ENCODE peak calls at places on chromosomes 12 and 14, in ten cellular contexts. Q is stimulated activated CD4-positive, alpha-beta T cell treated with anti-CD3 and anti-CD28 coated beads, Interleukin-4, amount 100 ng/mL, for 1 hour; T is putamen; Z is NCI-H510A; O is OCI-M1; B is cerebellum; G is effector memory CD8-positive, alpha-beta T cell; X is stimulated activated CD8-positive, alpha-beta memory T cell treated with anti-CD3 and anti-CD28 coated beads, Interleukin-7, amount 100 ng/mL, for 1 hour; Y is left colon; F is GM23248. R is an unnamed sample.

GRCh38 chr12:18403182-18403581 is 141.9 kb downstream of the PIK3C2G start:
- DNase-seq in X (no peak), B (no peak), Y (no peak), O (no peak), G (no peak), T (peak), Z (no peak), Q (no peak), F (peak), R (no peak)

GRCh38 chr14:32286602-32287001 is 42.5 kb upstream of the AKAP6 start:
- DNase-seq in T (no peak), F (no peak), X (no peak), O (peak), B (no peak), Q (no peak), Y (no peak), G (no peak), Z (no peak), R (no peak)

GRCh38 chr12:108237272-108237671 is 101.8 kb downstream of the CMKLR1 start:
- DNase-seq in Y (no peak), X (no peak), Z (no peak), Q (no peak), T (no peak), G (no peak), B (no peak), O (peak), F (no peak), R (peak)

GRCh38 chr12:95118138-95118787 is 44.8 kb upstream of the NR2C1 start:
- DNase-seq in F (peak), Z (no peak), G (no peak), X (no peak), T (no peak), O (no peak), B (no peak), Y (no peak), Q (no peak), R (no peak)

GRCh38 chr12:40946612-40947194 is 241.4 kb upstream of the PDZRN4 start:
- DNase-seq in B (peak), Y (no peak), X (no peak), T (peak), G (no peak), Z (no peak), Q (no peak), O (peak), F (peak), R (no peak)

GRCh38 chr14:54048736-54049135 is 92.1 kb upstream of the BMP4 start:
- DNase-seq in B (no peak), Y (no peak), G (no peak), T (no peak), Z (no peak), O (no peak), Q (no peak), F (no peak), X (no peak), R (no peak)

GRCh38 chr14:105411017-105411941 is 8.3 kb upstream of the MTA1 start:
- DNase-seq in G (no peak), Q (no peak), Z (no peak), X (no peak), Y (no peak), B (no peak), T (no peak), O (no peak), F (peak), R (peak)

GRCh38 chr12:44960856-44961255 is 84.7 kb upstream of the NELL2 start:
- DNase-seq in F (no peak), B (no peak), X (no peak), Q (no peak), O (no peak), Z (no peak), Y (no peak), G (no peak), T (no peak), R (no peak)

GRCh38 chr12:93645702-93646101 is 31.5 kb upstream of the CRADD start:
- DNase-seq in F (peak), Y (no peak), X (no peak), Z (no peak), T (no peak), B (no peak), O (no peak), G (no peak), Q (no peak), R (no peak)

GRCh38 chr12:3252416-3252815 is 175.2 kb downstream of the TSPAN9 start:
- DNase-seq in G (no peak), X (no peak), Z (no peak), Y (peak), F (peak), T (peak), Q (no peak), B (peak), O (no peak), R (no peak)

GRCh38 chr14:68140801-68141200 is 321.2 kb downstream of the RAD51B start:
- DNase-seq in X (no peak), G (no peak), B (no peak), Y (no peak), F (no peak), Q (no peak), T (no peak), Z (no peak), O (no peak), R (no peak)

GRCh38 chr12:34598352-34598827 is 576.1 kb downstream of the ALG10 start:
- DNase-seq in Q (no peak), O (no peak), X (no peak), F (no peak), T (no peak), Y (no peak), G (no peak), B (no peak), Z (no peak), R (no peak)

GRCh38 chr14:83874662-83875061 is 1655.3 kb upstream of the FLRT2 start:
- DNase-seq in G (no peak), Q (no peak), B (no peak), T (no peak), Y (no peak), F (no peak), O (no peak), X (no peak), Z (no peak), R (no peak)

GRCh38 chr14:90039253-90040010 is 22.4 kb upstream of the KCNK13 start:
- DNase-seq in O (no peak), G (no peak), Z (no peak), B (no peak), F (no peak), Y (no peak), X (no peak), Q (no peak), T (peak), R (no peak)

GRCh38 chr14:69263364-69263763 is 3.4 kb downstream of the GALNT16 start:
- DNase-seq in Q (no peak), F (peak), T (no peak), Y (peak), X (no peak), O (no peak), B (peak), G (no peak), Z (no peak), R (peak)

GRCh38 chr12:121252712-121253345 is 42.9 kb downstream of the P2RX4 start:
- DNase-seq in F (no peak), B (no peak), T (no peak), Y (no peak), G (no peak), X (no peak), Z (no peak), Q (no peak), O (no peak), R (no peak)

GRCh38 chr14:95361373-95362179 is 41.9 kb upstream of the CLMN start:
- DNase-seq in Y (peak), X (no peak), Z (no peak), T (no peak), G (no peak), Q (peak), B (no peak), O (peak), F (peak), R (no peak)

GRCh38 chr12:121530600-121531355 is 50.0 kb downstream of the KDM2B start:
- DNase-seq in B (no peak), O (peak), Z (no peak), Q (peak), X (peak), F (peak), G (peak), T (peak), Y (peak), R (no peak)

GRCh38 chr12:32312049-32312670 is 87.2 kb upstream of the FGD4 start:
- DNase-seq in T (no peak), Z (no peak), B (peak), Y (no peak), O (peak), G (peak), X (no peak), F (peak), Q (no peak), R (no peak)

GRCh38 chr12:89203144-89203543 is 149.2 kb downstream of the DUSP6 start:
- DNase-seq in Y (no peak), F (no peak), O (no peak), G (no peak), T (no peak), Q (no peak), X (no peak), B (no peak), Z (no peak), R (no peak)

GRCh38 chr12:104955703-104956102 is 2.4 kb downstream of the SLC41A2 start:
- DNase-seq in Q (no peak), T (no peak), Z (no peak), F (no peak), O (no peak), G (no peak), B (no peak), X (no peak), Y (no peak), R (no peak)

GRCh38 chr14:95070748-95071435 is 86.4 kb downstream of the DICER1 start:
- DNase-seq in B (no peak), T (no peak), G (no peak), Z (no peak), Q (no peak), F (no peak), Y (no peak), O (no peak), X (no peak), R (no peak)

GRCh38 chr14:51547260-51547659 is 104.5 kb upstream of the FRMD6 start:
- DNase-seq in Y (no peak), T (no peak), Q (no peak), O (no peak), G (no peak), F (peak), B (no peak), Z (no peak), X (no peak), R (no peak)

GRCh38 chr14:63901434-63902085 is 48.8 kb downstream of the SYNE2 start:
- DNase-seq in B (no peak), Y (no peak), Q (no peak), T (no peak), O (peak), F (peak), Z (no peak), X (no peak), G (no peak), R (no peak)

GRCh38 chr12:62190081-62190480 is 70.1 kb upstream of the USP15 start:
- DNase-seq in B (no peak), X (no peak), T (no peak), O (no peak), F (no peak), Q (no peak), Z (no peak), Y (no peak), G (no peak), R (no peak)

GRCh38 chr12:115758886-115759620 is 518.4 kb downstream of the MED13L start:
- DNase-seq in Z (no peak), B (no peak), Q (no peak), X (no peak), Y (no peak), G (no peak), T (no peak), O (no peak), F (no peak), R (no peak)

GRCh38 chr12:30968211-30968610 is 41.7 kb downstream of the TSPAN11 start:
- DNase-seq in Z (no peak), Y (no peak), G (no peak), T (no peak), X (no peak), O (no peak), F (no peak), B (peak), Q (no peak), R (no peak)

GRCh38 chr14:67396381-67396965 is 15.5 kb downstream of the PLEK2 start:
- DNase-seq in O (no peak), Z (no peak), B (no peak), X (no peak), Y (no peak), T (no peak), F (peak), Q (no peak), G (no peak), R (no peak)

GRCh38 chr12:70043490-70044138 is 199.6 kb upstream of the CNOT2 start:
- DNase-seq in Q (no peak), X (no peak), G (no peak), Z (no peak), F (no peak), Y (peak), O (no peak), T (no peak), B (peak), R (no peak)

GRCh38 chr12:111155020-111155419 is 213.9 kb downstream of the PHETA1 start:
- DNase-seq in G (no peak), T (no peak), Z (no peak), O (no peak), F (no peak), X (no peak), Y (no peak), Q (no peak), B (no peak), R (no peak)

GRCh38 chr12:79233341-79233761 is 368.8 kb downstream of the SYT1 start:
- DNase-seq in Z (peak), Y (no peak), T (no peak), O (peak), G (no peak), X (no peak), B (peak), F (no peak), Q (no peak), R (no peak)

GRCh38 chr12:114678718-114679117 is 5.3 kb downstream of the TBX3 start:
- DNase-seq in Z (no peak), F (peak), B (no peak), T (no peak), Y (no peak), Q (no peak), G (no peak), O (no peak), X (no peak), R (no peak)

GRCh38 chr12:54529581-54529980 is 19.8 kb upstream of the PDE1B start:
- DNase-seq in Y (no peak), G (no peak), Q (no peak), Z (no peak), B (no peak), T (peak), X (no peak), O (no peak), F (no peak), R (no peak)